ENCODE peak calls at places on chromosomes 11 and 22, in eight cellular contexts. One of them, this sample, is unnamed.

GRCh38 chr11:8223513-8223899 is 40.2 kb downstream of the LMO1 start:
- DNase-seq in psoas muscle: no peak
- DNase-seq in heart right ventricle: no peak
- DNase-seq in endothelial cell: no peak
- DNase-seq in fibroblast of mammary gland: peak; percentile 40
- DNase-seq in AG09309: no peak
- DNase-seq in CD14-positive monocyte: no peak
- DNase-seq in progenitor cell of endocrine pancreas: no peak
- DNase-seq in this sample: no peak

GRCh38 chr11:134398644-134399292 is 13.3 kb downstream of the B3GAT1 start:
- DNase-seq in CD14-positive monocyte: no peak
- DNase-seq in AG09309: no peak
- DNase-seq in psoas muscle: no peak
- DNase-seq in endothelial cell: no peak
- DNase-seq in heart right ventricle: no peak
- DNase-seq in progenitor cell of endocrine pancreas: no peak
- DNase-seq in fibroblast of mammary gland: no peak
- DNase-seq in this sample: no peak

GRCh38 chr22:50730013-50730891 is 7.8 kb upstream of the ACR start:
- DNase-seq in psoas muscle: no peak
- DNase-seq in AG09309: no peak
- DNase-seq in progenitor cell of endocrine pancreas: no peak
- DNase-seq in fibroblast of mammary gland: no peak
- DNase-seq in CD14-positive monocyte: peak; percentile 41
- DNase-seq in heart right ventricle: no peak
- DNase-seq in endothelial cell: no peak
- DNase-seq in this sample: no peak

GRCh38 chr22:40748388-40748970 is 69.2 kb downstream of the MCHR1 start:
- DNase-seq in progenitor cell of endocrine pancreas: no peak
- DNase-seq in fibroblast of mammary gland: no peak
- DNase-seq in AG09309: no peak
- DNase-seq in heart right ventricle: no peak
- DNase-seq in endothelial cell: no peak
- DNase-seq in CD14-positive monocyte: no peak
- DNase-seq in psoas muscle: no peak
- DNase-seq in this sample: no peak

GRCh38 chr22:35551549-35552177 is 11.0 kb downstream of the RASD2 start:
- DNase-seq in heart right ventricle: no peak
- DNase-seq in CD14-positive monocyte: no peak
- DNase-seq in endothelial cell: no peak
- DNase-seq in AG09309: no peak
- DNase-seq in psoas muscle: no peak
- DNase-seq in fibroblast of mammary gland: no peak
- DNase-seq in progenitor cell of endocrine pancreas: no peak
- DNase-seq in this sample: no peak

GRCh38 chr22:19722915-19723164 is 499 bp upstream of the GP1BB start:
- DNase-seq in fibroblast of mammary gland: no peak
- DNase-seq in heart right ventricle: no peak
- DNase-seq in CD14-positive monocyte: no peak
- DNase-seq in AG09309: no peak
- DNase-seq in psoas muscle: no peak
- DNase-seq in endothelial cell: no peak
- DNase-seq in progenitor cell of endocrine pancreas: no peak
- DNase-seq in this sample: no peak

GRCh38 chr11:12540913-12541587 is 133.2 kb upstream of the TEAD1 start:
- DNase-seq in endothelial cell: no peak
- DNase-seq in AG09309: peak; percentile 80
- DNase-seq in heart right ventricle: no peak
- DNase-seq in psoas muscle: peak; percentile 57
- DNase-seq in fibroblast of mammary gland: peak; percentile 94
- DNase-seq in CD14-positive monocyte: no peak
- DNase-seq in progenitor cell of endocrine pancreas: no peak
- DNase-seq in this sample: no peak

GRCh38 chr22:38956551-38956950 is 858 bp upstream of the APOBEC3A start:
- DNase-seq in CD14-positive monocyte: peak; percentile 22
- DNase-seq in endothelial cell: no peak
- DNase-seq in psoas muscle: no peak
- DNase-seq in progenitor cell of endocrine pancreas: no peak
- DNase-seq in AG09309: no peak
- DNase-seq in heart right ventricle: no peak
- DNase-seq in fibroblast of mammary gland: no peak
- DNase-seq in this sample: no peak

GRCh38 chr11:104623518-104623917 is 274.7 kb downstream of the CASP12 start:
- DNase-seq in endothelial cell: no peak
- DNase-seq in AG09309: no peak
- DNase-seq in fibroblast of mammary gland: peak; percentile 59
- DNase-seq in psoas muscle: no peak
- DNase-seq in heart right ventricle: no peak
- DNase-seq in CD14-positive monocyte: no peak
- DNase-seq in progenitor cell of endocrine pancreas: no peak
- DNase-seq in this sample: no peak

DNA sequence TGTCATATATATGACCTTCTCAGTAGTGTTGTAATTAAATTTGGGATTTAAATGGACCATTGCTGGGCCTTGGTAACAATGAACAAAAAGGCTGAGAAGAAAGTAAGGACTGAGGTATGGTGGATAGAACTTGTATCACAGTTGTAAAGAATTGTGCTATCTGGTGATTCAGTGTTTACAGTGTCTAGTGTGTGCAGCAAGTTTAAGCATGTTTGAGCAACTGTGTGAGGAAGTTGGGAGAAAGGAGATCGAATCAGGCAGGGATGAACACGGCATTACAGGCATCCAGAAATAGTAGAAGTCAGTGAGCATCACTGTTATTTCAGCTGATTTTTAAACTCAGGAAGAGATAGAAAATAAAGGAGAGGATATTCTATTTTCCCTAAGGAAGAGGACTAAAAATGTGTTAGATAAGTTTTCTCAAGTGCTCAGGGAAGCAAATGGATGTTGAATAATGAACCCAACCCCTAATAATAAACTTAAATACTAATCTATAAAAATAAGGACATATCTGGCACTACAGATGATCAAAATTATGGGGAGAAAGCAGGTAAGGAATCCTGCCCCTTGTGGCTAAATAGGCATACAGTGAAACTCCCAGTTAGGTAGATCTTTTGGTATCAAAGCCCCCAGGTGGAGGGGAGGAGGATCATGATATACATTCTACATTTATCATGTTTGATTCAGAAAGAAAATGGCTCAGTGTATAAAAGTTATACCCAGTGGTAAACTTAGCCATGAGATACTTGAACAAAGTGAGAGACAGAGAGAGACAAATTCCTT is 361.0 kb upstream of the ANO3 start:
- DNase-seq in fibroblast of mammary gland: no peak
- DNase-seq in endothelial cell: no peak
- DNase-seq in CD14-positive monocyte: no peak
- DNase-seq in psoas muscle: no peak
- DNase-seq in heart right ventricle: no peak
- DNase-seq in progenitor cell of endocrine pancreas: no peak
- DNase-seq in AG09309: no peak
- DNase-seq in this sample: no peak
- TF ChIP-seq CTCF in fibroblast of mammary gland: peak; percentile 44
- TF ChIP-seq CTCF in endothelial cell: peak; percentile 73
- TF ChIP-seq CTCF in CD14-positive monocyte: peak; percentile 10
- TF ChIP-seq CTCF in psoas muscle: no peak
- TF ChIP-seq CTCF in heart right ventricle: no peak
- TF ChIP-seq CTCF in progenitor cell of endocrine pancreas: peak; percentile 59
- TF ChIP-seq CTCF in AG09309: peak; percentile 24
- TF ChIP-seq CTCF in this sample: peak; percentile 51

DNA sequence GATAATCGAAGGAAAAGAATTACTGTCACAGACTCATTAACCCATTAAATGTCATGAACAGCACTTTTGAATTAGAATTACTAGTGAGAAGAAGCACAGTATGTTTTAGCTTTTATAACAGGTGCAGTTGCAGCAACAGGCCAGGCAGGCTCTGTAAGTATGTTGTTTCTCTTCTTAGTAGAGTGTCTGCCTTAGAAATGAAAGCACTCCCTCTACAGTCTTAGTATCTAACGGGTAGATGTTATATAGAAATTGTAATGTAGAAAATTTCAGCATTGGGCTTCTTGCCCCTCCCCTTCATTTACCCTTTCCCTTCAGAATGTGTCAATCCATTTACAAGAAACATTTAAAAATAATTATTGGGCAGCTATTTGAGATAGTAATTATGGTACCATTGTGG is 87.4 kb downstream of the HIPK3 start:
- DNase-seq in fibroblast of mammary gland: peak; percentile 24
- DNase-seq in psoas muscle: no peak
- DNase-seq in CD14-positive monocyte: no peak
- DNase-seq in AG09309: no peak
- DNase-seq in heart right ventricle: no peak
- DNase-seq in endothelial cell: no peak
- DNase-seq in progenitor cell of endocrine pancreas: no peak
- DNase-seq in this sample: no peak
- TF ChIP-seq CTCF in fibroblast of mammary gland: peak; percentile 5
- TF ChIP-seq CTCF in psoas muscle: peak; percentile 22
- TF ChIP-seq CTCF in CD14-positive monocyte: no peak
- TF ChIP-seq CTCF in AG09309: no peak
- TF ChIP-seq CTCF in heart right ventricle: peak; percentile 43
- TF ChIP-seq CTCF in endothelial cell: no peak
- TF ChIP-seq CTCF in progenitor cell of endocrine pancreas: no peak
- TF ChIP-seq CTCF in this sample: no peak

GRCh38 chr22:24834845-24835570 is 29.0 kb downstream of the SGSM1 start:
- DNase-seq in fibroblast of mammary gland: peak; percentile 16
- DNase-seq in endothelial cell: peak; percentile 40
- DNase-seq in heart right ventricle: no peak
- DNase-seq in CD14-positive monocyte: no peak
- DNase-seq in progenitor cell of endocrine pancreas: no peak
- DNase-seq in AG09309: no peak
- DNase-seq in psoas muscle: no peak
- DNase-seq in this sample: no peak
- TF ChIP-seq CTCF in fibroblast of mammary gland: no peak
- TF ChIP-seq CTCF in endothelial cell: no peak
- TF ChIP-seq CTCF in heart right ventricle: peak; percentile 40
- TF ChIP-seq CTCF in CD14-positive monocyte: no peak
- TF ChIP-seq CTCF in progenitor cell of endocrine pancreas: peak; percentile 55
- TF ChIP-seq CTCF in AG09309: peak; percentile 5
- TF ChIP-seq CTCF in psoas muscle: no peak
- TF ChIP-seq CTCF in this sample: peak; percentile 52

DNA sequence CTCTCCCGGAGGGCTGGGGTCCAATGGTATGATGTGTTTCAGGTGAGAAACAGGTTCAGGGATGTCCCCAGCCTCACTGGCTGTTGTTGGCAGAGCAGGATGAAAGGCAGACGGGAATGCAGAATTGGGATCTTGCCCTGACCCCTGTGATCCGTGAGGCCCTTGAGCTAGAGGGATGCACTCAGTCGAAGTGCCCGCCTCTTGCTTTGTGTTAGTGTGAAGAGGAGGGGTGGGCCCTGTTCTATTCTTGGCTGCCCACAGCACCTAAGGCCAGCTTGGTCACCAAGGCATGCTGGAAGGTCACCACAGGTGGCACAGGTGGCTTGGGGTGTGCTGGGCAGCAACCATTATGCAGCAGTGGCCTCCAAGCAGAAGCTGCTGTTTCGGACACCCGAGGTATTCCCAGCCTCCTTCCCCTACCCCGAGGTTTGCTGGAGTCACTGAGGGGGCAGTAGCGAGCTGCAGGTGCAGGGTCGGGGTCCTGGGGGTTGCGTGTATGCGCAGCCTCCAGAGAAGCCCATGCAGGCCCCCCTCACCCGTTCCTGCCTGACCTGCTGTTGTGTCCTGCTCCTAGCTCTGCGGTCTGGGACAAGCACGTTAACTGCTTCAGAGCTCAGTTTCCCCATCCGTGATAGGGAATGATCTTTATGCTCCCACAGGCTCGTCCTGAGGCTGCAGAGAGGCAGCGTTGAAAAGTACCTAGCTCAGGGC is 12.9 kb downstream of the LRP5 start:
- DNase-seq in psoas muscle: no peak
- DNase-seq in heart right ventricle: no peak
- DNase-seq in fibroblast of mammary gland: no peak
- DNase-seq in progenitor cell of endocrine pancreas: no peak
- DNase-seq in endothelial cell: no peak
- DNase-seq in CD14-positive monocyte: no peak
- DNase-seq in AG09309: no peak
- DNase-seq in this sample: no peak
- TF ChIP-seq CTCF in psoas muscle: no peak
- TF ChIP-seq CTCF in heart right ventricle: no peak
- TF ChIP-seq CTCF in fibroblast of mammary gland: no peak
- TF ChIP-seq CTCF in progenitor cell of endocrine pancreas: peak; percentile 32
- TF ChIP-seq CTCF in endothelial cell: no peak
- TF ChIP-seq CTCF in CD14-positive monocyte: no peak
- TF ChIP-seq CTCF in AG09309: no peak
- TF ChIP-seq CTCF in this sample: peak; percentile 23

GRCh38 chr11:93131709-93132108 is 66.1 kb downstream of the SLC36A4 start:
- DNase-seq in heart right ventricle: no peak
- DNase-seq in psoas muscle: no peak
- DNase-seq in CD14-positive monocyte: no peak
- DNase-seq in fibroblast of mammary gland: no peak
- DNase-seq in AG09309: no peak
- DNase-seq in progenitor cell of endocrine pancreas: no peak
- DNase-seq in endothelial cell: peak; percentile 30
- DNase-seq in this sample: no peak
- TF ChIP-seq CTCF in heart right ventricle: no peak
- TF ChIP-seq CTCF in psoas muscle: no peak
- TF ChIP-seq CTCF in CD14-positive monocyte: peak; percentile 11
- TF ChIP-seq CTCF in fibroblast of mammary gland: peak; percentile 4
- TF ChIP-seq CTCF in AG09309: no peak
- TF ChIP-seq CTCF in progenitor cell of endocrine pancreas: peak; percentile 40
- TF ChIP-seq CTCF in endothelial cell: no peak
- TF ChIP-seq CTCF in this sample: peak; percentile 28

This sample was measured in neural crest cell.